ENCODE peak calls at places on chromosomes 7 and 10, in seven cellular contexts. E, J, S, O, W, Z and Y are unnamed samples.
A peak's percentile ranks its signal among the peaks of the same experiment; 100 is the strongest.

GRCh38 chr10:92242910-92243671 is 47.8 kb downstream of the CPEB3 start:
- DNase-seq in E (peak; percentile 46), J (peak; percentile 77), S (peak; percentile 88), O (peak; percentile 61), W (peak; percentile 84), Z (peak; percentile 71), Y (no peak)

GRCh38 chr7:132138817-132139216 is 437.5 kb downstream of the PLXNA4 start:
- DNase-seq in E (no peak), J (no peak), S (no peak), O (no peak), W (no peak), Z (no peak), Y (no peak)

GRCh38 chr7:151304856-151305255 is 36.8 kb upstream of the NUB1 start:
- DNase-seq in E (no peak), J (no peak), S (no peak), O (no peak), W (peak; percentile 80), Z (no peak), Y (no peak)

GRCh38 chr7:100132697-100133137 is 6.0 kb downstream of the MBLAC1 start:
- DNase-seq in E (peak; percentile 62), J (peak; percentile 81), S (peak; percentile 38), O (peak; percentile 72), W (peak; percentile 90), Z (no peak), Y (no peak)

GRCh38 chr7:28758186-28758585 is 199.9 kb downstream of the TRIL start:
- DNase-seq in E (no peak), J (no peak), S (no peak), O (no peak), W (no peak), Z (no peak), Y (no peak)

GRCh38 chr7:148327379-148327778 is 263.2 kb upstream of the C7orf33 start:
- DNase-seq in E (no peak), J (no peak), S (no peak), O (no peak), W (peak; percentile 20), Z (no peak), Y (peak; percentile 36)

GRCh38 chr10:98226508-98227144 is 41.4 kb downstream of the LOXL4 start:
- DNase-seq in E (no peak), J (no peak), S (no peak), O (no peak), W (no peak), Z (no peak), Y (no peak)

GRCh38 chr7:116857052-116857451 is 5.3 kb upstream of the CAPZA2 start:
- DNase-seq in E (no peak), J (no peak), S (no peak), O (no peak), W (no peak), Z (no peak), Y (no peak)

GRCh38 chr7:1720325-1720724 is 50.2 kb downstream of the ELFN1 start:
- DNase-seq in E (no peak), J (peak; percentile 44), S (peak; percentile 67), O (no peak), W (no peak), Z (no peak), Y (no peak)

GRCh38 chr7:55534262-55534915 is 37.9 kb downstream of the VOPP1 start:
- DNase-seq in E (peak; percentile 67), J (peak; percentile 96), S (peak; percentile 35), O (no peak), W (no peak), Z (peak; percentile 78), Y (no peak)
- H3K4me3 ChIP-seq in E (no peak overlapping the region), J (peak overlapping the region; percentile 58), S (no peak overlapping the region), O (no peak overlapping the region), W (no peak overlapping the region), Z (no peak overlapping the region), Y (no peak overlapping the region)

GRCh38 chr10:62050627-62050924 is 149.1 kb downstream of the ARID5B start:
- DNase-seq in E (no peak), J (no peak), S (no peak), O (no peak), W (no peak), Z (no peak), Y (no peak)
- H3K4me3 ChIP-seq in E (peak overlapping the region; percentile 90), J (peak overlapping the region; percentile 61), S (peak overlapping the region; percentile 75), O (peak overlapping the region; percentile 42), W (peak overlapping the region; percentile 71), Z (peak overlapping the region; percentile 50), Y (peak overlapping the region; percentile 84)

GRCh38 chr7:135167360-135167759 is 3.1 kb downstream of the CYREN start:
- DNase-seq in E (no peak), J (no peak), S (no peak), O (no peak), W (no peak), Z (no peak), Y (no peak)
- H3K4me3 ChIP-seq in E (no peak overlapping the region), J (no peak overlapping the region), S (no peak overlapping the region), O (no peak overlapping the region), W (no peak overlapping the region), Z (no peak overlapping the region), Y (peak overlapping the region; percentile 18)

GRCh38 chr10:79390551-79391229 is 43.4 kb downstream of the PPIF start:
- DNase-seq in E (no peak), J (no peak), S (peak; percentile 12), O (peak; percentile 21), W (peak; percentile 46), Z (peak; percentile 47), Y (no peak)
- H3K4me3 ChIP-seq in E (no peak overlapping the region), J (no peak overlapping the region), S (no peak overlapping the region), O (no peak overlapping the region), W (no peak overlapping the region), Z (no peak overlapping the region), Y (no peak overlapping the region)

DNA sequence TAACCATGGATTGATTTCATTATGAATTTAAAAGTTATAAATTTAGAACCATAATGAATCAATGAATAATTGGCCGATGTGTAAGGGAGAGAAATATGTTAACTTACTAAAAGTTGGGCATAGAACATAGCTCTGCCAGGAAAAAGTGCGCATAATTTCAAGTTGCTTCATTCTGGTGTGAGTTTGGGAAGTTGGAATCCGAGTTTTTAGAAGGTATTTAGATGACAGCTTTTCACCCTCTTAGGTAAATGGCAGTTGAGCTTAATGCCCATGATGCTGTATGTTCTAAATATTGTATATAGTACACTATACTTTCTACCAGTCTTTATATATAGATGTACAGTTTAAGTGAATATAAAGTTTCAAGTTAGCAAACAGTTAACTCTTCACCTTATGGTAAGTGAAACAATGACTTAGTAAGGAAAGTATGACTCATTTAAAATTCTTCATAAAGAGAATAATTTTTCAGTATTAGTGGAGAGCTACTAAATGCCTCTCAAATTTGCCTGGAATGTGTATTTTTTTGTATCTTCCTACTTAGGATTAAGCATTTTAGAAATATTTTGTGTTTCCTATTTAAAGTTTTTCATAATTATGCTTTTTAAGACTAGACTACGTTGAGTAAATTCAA is 1.6 kb downstream of the C1GALT1 start:
- DNase-seq in E (peak; percentile 22), J (peak; percentile 5), S (no peak), O (no peak), W (no peak), Z (no peak), Y (no peak)
- H3K4me3 ChIP-seq in E (peak overlapping the region; percentile 87), J (peak overlapping the region; percentile 85), S (peak overlapping the region; percentile 93), O (peak overlapping the region; percentile 81), W (peak overlapping the region; percentile 99), Z (peak overlapping the region; percentile 98), Y (peak overlapping the region; percentile 91)

GRCh38 chr10:50627443-50627842 is 3.7 kb upstream of the SGMS1 start:
- DNase-seq in E (no peak), J (no peak), S (no peak), O (no peak), W (no peak), Z (no peak), Y (no peak)

GRCh38 chr10:50625663-50626062 is 1.9 kb upstream of the SGMS1 start:
- DNase-seq in E (no peak), J (peak; percentile 33), S (no peak), O (no peak), W (no peak), Z (no peak), Y (no peak)

GRCh38 chr10:50627896-50628295 is 4.1 kb upstream of the SGMS1 start:
- DNase-seq in E (no peak), J (no peak), S (no peak), O (no peak), W (no peak), Z (no peak), Y (no peak)

GRCh38 chr10:50631052-50631451 is 7.3 kb upstream of the SGMS1 start:
- DNase-seq in E (no peak), J (no peak), S (no peak), O (no peak), W (no peak), Z (no peak), Y (no peak)

GRCh38 chr10:50629495-50630122 is 5.9 kb upstream of the SGMS1 start:
- DNase-seq in E (no peak), J (no peak), S (no peak), O (no peak), W (no peak), Z (no peak), Y (no peak)
- H3K4me3 ChIP-seq in E (no peak overlapping the region), J (no peak overlapping the region), S (no peak overlapping the region), O (no peak overlapping the region), W (no peak overlapping the region), Z (no peak overlapping the region), Y (no peak overlapping the region)

DNA sequence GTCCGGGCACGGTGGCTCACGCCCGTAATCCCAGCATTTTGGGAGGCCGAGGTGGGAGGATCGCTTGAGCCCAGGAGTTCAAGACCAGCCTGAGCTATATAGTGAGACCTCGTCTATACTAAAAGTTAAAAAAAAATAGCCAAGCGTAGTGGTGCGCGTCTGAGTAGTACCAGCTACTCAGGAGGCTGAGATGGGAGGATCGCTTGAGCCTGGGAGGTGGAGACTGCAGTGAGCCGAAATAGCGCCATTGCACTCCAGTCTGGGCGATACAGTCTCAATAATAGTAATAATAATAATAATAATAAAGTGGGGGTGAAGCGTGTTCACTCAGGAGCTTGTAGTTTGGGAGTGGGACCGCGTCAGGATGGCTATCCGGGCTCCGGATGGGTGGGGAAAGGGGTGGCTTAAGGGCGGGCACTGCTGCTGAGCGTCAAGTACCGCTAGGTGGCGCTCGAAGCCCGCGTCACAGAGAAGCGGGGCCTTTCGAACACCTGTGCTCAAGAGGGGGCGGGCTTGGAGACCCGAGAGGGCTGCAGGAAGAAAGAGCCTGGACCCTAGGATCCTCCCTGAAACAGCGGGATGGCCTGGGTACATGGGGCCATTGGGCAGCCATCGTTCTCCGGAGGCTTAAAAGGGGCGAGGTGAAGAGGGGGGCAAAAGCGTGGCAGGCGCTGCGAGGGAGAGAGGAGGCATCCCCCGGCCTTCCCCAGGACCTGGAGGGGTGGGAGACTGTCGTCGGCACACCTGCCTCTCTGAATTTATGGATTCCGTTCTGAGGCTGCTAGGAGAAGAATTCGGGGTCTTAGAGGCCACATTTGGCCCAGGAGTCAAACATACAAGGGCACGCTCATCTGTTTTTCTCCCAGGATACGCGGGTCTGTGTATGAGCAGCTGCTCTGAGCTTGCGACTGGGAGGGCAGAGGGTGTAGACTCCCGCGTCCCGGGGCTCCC is 14.5 kb downstream of the LBX1 start:
- DNase-seq in E (no peak), J (peak; percentile 81), S (peak; percentile 39), O (peak; percentile 65), W (peak; percentile 95), Z (peak; percentile 68), Y (no peak)
- H3K4me3 ChIP-seq in E (no peak overlapping the region), J (no peak overlapping the region), S (peak overlapping the region; percentile 25), O (no peak overlapping the region), W (no peak overlapping the region), Z (no peak overlapping the region), Y (no peak overlapping the region)

GRCh38 chr7:142001163-142001874 is 5.6 kb downstream of the MGAM start:
- DNase-seq in E (no peak), J (no peak), S (no peak), O (no peak), W (no peak), Z (no peak), Y (peak; percentile 33)
- H3K4me3 ChIP-seq in E (no peak overlapping the region), J (no peak overlapping the region), S (no peak overlapping the region), O (no peak overlapping the region), W (no peak overlapping the region), Z (no peak overlapping the region), Y (no peak overlapping the region)